ENCODE peak calls at places on chromosomes 2 and 18, in ten cellular contexts. I is PC-9, J is psoas muscle, L is ovary, W is fibroblast of lung, E is neuronal stem cell, A is GM23248, M is IMR-90, O is adipocyte, Z is left ventricle myocardium inferior. U is an unnamed sample.

GRCh38 chr2:120343433-120344105 is 2.4 kb upstream of the INHBB start:
- DNase-seq in M (peak; percentile 68), L (peak; percentile 84), O (peak; percentile 97), I (peak; percentile 80), E (peak; percentile 75), W (peak; percentile 67), J (peak; percentile 90), Z (peak; percentile 81), A (peak; percentile 94), U (peak; percentile 68)

GRCh38 chr2:201208563-201209252 is 25.8 kb downstream of the CASP10 start:
- DNase-seq in A (no peak), L (no peak), E (no peak), Z (peak; percentile 23), W (no peak), O (no peak), J (no peak), M (no peak), I (no peak), U (no peak)

GRCh38 chr2:109473006-109473380 is 140.8 kb downstream of the SEPTIN10 start:
- DNase-seq in L (no peak), O (no peak), M (no peak), E (no peak), A (no peak), Z (no peak), J (no peak), I (no peak), W (no peak), U (no peak)

GRCh38 chr2:76984359-76984758 is 537.8 kb downstream of the LRRTM4 start:
- DNase-seq in A (no peak), I (no peak), E (no peak), M (no peak), L (no peak), O (no peak), Z (no peak), W (no peak), J (no peak), U (no peak)

GRCh38 chr2:237413293-237414055 is 490 bp downstream of the COL6A3 start:
- DNase-seq in W (no peak), I (no peak), L (peak; percentile 55), O (peak; percentile 75), E (no peak), Z (no peak), J (no peak), A (peak; percentile 69), M (no peak), U (no peak)

GRCh38 chr2:205827809-205828208 is 145.5 kb downstream of the NRP2 start:
- DNase-seq in J (no peak), L (no peak), E (no peak), Z (no peak), W (no peak), O (no peak), M (no peak), A (no peak), I (no peak), U (no peak)

GRCh38 chr2:207219716-207220414 is 54.1 kb upstream of the KLF7 start:
- DNase-seq in E (no peak), O (peak; percentile 78), J (no peak), W (peak; percentile 90), I (peak; percentile 82), M (peak; percentile 88), A (peak; percentile 90), Z (no peak), L (no peak), U (no peak)

GRCh38 chr2:111632661-111633060 is 251.3 kb downstream of the ANAPC1 start:
- DNase-seq in M (peak; percentile 71), E (no peak), Z (no peak), I (no peak), J (no peak), O (no peak), L (no peak), W (no peak), A (no peak), U (no peak)

GRCh38 chr2:145410096-145410495 is 890.2 kb upstream of the ZEB2 start:
- DNase-seq in I (no peak), A (no peak), O (peak; percentile 42), M (no peak), J (no peak), Z (no peak), W (no peak), L (no peak), E (no peak), U (no peak)

GRCh38 chr18:13577091-13577697 is 149.2 kb downstream of the FAM210A start:
- DNase-seq in E (no peak), L (no peak), A (peak; percentile 75), Z (no peak), W (peak; percentile 65), I (no peak), J (no peak), M (peak; percentile 7), O (peak; percentile 55), U (no peak)

GRCh38 chr2:5590836-5591235 is 101.3 kb upstream of the SOX11 start:
- DNase-seq in Z (no peak), O (no peak), L (no peak), M (no peak), J (no peak), W (no peak), I (no peak), E (no peak), A (no peak), U (no peak)

GRCh38 chr18:7902399-7902839 is 335.3 kb downstream of the PTPRM start:
- DNase-seq in E (no peak), W (peak; percentile 63), Z (no peak), M (peak; percentile 99), A (peak; percentile 34), I (no peak), L (peak; percentile 62), O (no peak), J (peak; percentile 33), U (peak; percentile 23)

GRCh38 chr18:36576339-36576738 is 252.5 kb downstream of the TPGS2 start:
- DNase-seq in Z (no peak), O (no peak), A (no peak), L (no peak), E (no peak), W (no peak), I (no peak), J (no peak), M (no peak), U (no peak)

GRCh38 chr2:195667974-195668373 is 10.9 kb downstream of the SLC39A10 start:
- DNase-seq in W (no peak), Z (no peak), J (no peak), I (no peak), E (no peak), M (no peak), L (no peak), A (no peak), O (no peak), U (no peak)

GRCh38 chr2:234548720-234549420 is 52.0 kb upstream of the ARL4C start:
- DNase-seq in I (no peak), L (no peak), M (peak; percentile 72), J (no peak), W (peak; percentile 98), E (no peak), Z (no peak), A (peak; percentile 76), O (no peak), U (no peak)

GRCh38 chr2:238149841-238150572 is 8.8 kb upstream of the ERFE start:
- DNase-seq in O (no peak), W (no peak), E (no peak), J (peak; percentile 83), I (no peak), L (no peak), A (no peak), M (no peak), Z (no peak), U (no peak)

GRCh38 chr2:122236152-122236892 is 480.9 kb downstream of the TSN start:
- DNase-seq in O (peak; percentile 61), Z (no peak), M (no peak), L (no peak), A (peak; percentile 91), E (no peak), I (peak; percentile 74), J (peak; percentile 19), W (peak; percentile 24), U (no peak)

GRCh38 chr2:204494681-204495080 is 50.6 kb upstream of the PARD3B start:
- DNase-seq in E (no peak), J (no peak), Z (no peak), W (no peak), A (no peak), O (no peak), M (no peak), I (no peak), L (no peak), U (no peak)
- H3K4me1 ChIP-seq in E (no peaks in the 10 kb centered on the region), J (no peaks in the 10 kb centered on the region), Z (no peaks in the 10 kb centered on the region), W (no peaks in the 10 kb centered on the region), A (peaks cover 6% of the 10 kb centered on the region), O (no peaks in the 10 kb centered on the region), M (peaks cover 2% of the 10 kb centered on the region), I (no peaks in the 10 kb centered on the region), L (no peaks in the 10 kb centered on the region), U (no peaks in the 10 kb centered on the region)

DNA sequence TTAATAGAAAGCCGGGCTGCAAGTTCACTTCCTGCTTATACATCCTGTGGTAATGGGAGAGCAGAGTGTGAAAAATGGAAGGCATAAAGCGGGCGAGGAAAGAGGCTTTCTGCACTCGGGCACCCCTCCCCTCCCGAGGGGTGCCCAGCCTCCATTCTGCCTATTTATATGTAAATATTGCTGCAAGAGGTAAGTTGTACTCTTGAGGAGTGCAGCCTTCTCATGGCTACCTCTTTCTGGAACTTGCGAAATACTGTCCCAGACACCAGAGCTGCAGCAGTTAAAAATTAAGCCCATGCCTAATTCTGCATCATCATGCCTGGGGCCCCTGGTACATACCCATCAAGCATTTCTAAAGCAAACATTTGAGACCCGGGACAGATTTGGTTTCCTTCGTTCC is 156.0 kb downstream of the GBX2 start:
- DNase-seq in A (no peak), W (no peak), E (no peak), I (no peak), Z (no peak), O (no peak), J (no peak), M (no peak), L (no peak), U (no peak)
- H3K4me1 ChIP-seq in A (peaks cover 4% of the 10 kb centered on the region), W (no peaks in the 10 kb centered on the region), E (peaks cover 18% of the 10 kb centered on the region), I (no peaks in the 10 kb centered on the region), Z (peaks cover 4% of the 10 kb centered on the region), O (peaks cover 5% of the 10 kb centered on the region), J (no peaks in the 10 kb centered on the region), M (no peaks in the 10 kb centered on the region), L (no peaks in the 10 kb centered on the region), U (no peaks in the 10 kb centered on the region)

DNA sequence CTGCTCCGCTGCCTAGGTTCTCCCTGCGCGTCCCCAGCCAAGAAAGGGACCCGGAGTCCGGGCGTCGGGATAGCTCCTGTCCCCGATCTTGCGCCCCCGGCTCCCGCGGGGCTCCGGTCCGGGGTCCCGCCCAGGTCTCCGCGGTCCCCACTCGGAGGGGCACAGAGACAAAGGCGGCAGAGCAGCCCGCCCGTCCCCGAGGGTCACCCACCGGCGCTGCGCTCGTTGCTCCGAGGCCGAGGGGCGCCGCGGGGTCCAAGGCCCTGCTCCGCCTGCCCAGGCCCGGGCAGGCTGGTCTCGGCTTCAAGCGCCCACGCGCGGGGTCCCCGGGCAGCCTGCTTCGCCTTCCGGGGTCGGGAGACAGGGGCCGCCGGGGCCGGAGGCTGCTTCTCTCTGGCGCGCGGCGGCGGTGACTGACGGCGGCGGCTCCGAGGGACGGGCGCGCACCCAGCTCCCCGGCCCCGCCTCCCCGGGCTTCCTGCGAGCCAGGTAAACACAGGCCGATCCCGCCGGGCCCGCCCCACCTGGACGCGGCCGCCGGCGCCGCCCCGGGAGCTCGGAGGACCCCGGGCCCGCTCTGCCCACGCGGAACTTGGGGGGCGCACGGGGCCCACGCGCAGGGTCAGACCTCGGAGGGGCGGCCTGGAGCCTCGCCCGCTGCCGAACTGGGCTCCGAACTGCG is at the start of gene MBP:
- DNase-seq in Z (peak; percentile 72), O (peak; percentile 27), L (peak; percentile 71), I (peak; percentile 53), J (peak; percentile 60), E (no peak), M (no peak), W (no peak), A (peak; percentile 45), U (peak; percentile 95)
- H3K4me1 ChIP-seq in Z (peaks cover 67% of the 10 kb centered on the region), O (peaks cover 49% of the 10 kb centered on the region), L (peaks cover 2% of the 10 kb centered on the region), I (peaks cover 36% of the 10 kb centered on the region), J (peaks cover 34% of the 10 kb centered on the region), E (no peaks in the 10 kb centered on the region), M (peaks cover 13% of the 10 kb centered on the region), W (peaks cover 6% of the 10 kb centered on the region), A (peaks cover 23% of the 10 kb centered on the region), U (peaks cover 39% of the 10 kb centered on the region)

GRCh38 chr18:69186162-69186561 is 214.5 kb upstream of the DOK6 start:
- DNase-seq in J (no peak), E (no peak), I (no peak), M (no peak), Z (no peak), A (no peak), L (no peak), O (no peak), W (no peak), U (no peak)
- H3K4me1 ChIP-seq in J (no peaks in the 10 kb centered on the region), E (no peaks in the 10 kb centered on the region), I (no peaks in the 10 kb centered on the region), M (no peaks in the 10 kb centered on the region), Z (no peaks in the 10 kb centered on the region), A (no peaks in the 10 kb centered on the region), L (no peaks in the 10 kb centered on the region), O (no peaks in the 10 kb centered on the region), W (no peaks in the 10 kb centered on the region), U (no peaks in the 10 kb centered on the region)

U was measured in mucosa of descending colon.